ENCODE peak calls at places on chromosomes 1 and 21, in ten cellular contexts. K is hepatocyte, W is neural progenitor cell, B is HCT116, I is astrocyte, S is GM23248, O is MM.1S, V is DND-41, H is endothelial cell of umbilical vein, J is fibroblast of lung. E is an unnamed sample.

GRCh38 chr1:69737527-69738176 is 169.9 kb downstream of the LRRC7 start:
- DNase-seq in K (peak; percentile 75), W (peak; percentile 81), B (peak; percentile 61), I (peak; percentile 51), S (peak; percentile 75), O (peak; percentile 72), V (peak; percentile 38), H (peak; percentile 70), J (peak; percentile 58), E (peak; percentile 79)

GRCh38 chr21:43759651-43760050 is 16.5 kb downstream of the CSTB start:
- DNase-seq in K (no peak), W (no peak), B (no peak), I (no peak), S (no peak), O (no peak), V (no peak), H (no peak), J (no peak), E (no peak)

GRCh38 chr21:34911360-34911759 is 137.7 kb downstream of the RUNX1 start:
- DNase-seq in K (no peak), W (no peak), B (no peak), I (no peak), S (no peak), O (no peak), V (no peak), H (no peak), J (no peak), E (no peak)

GRCh38 chr1:9596419-9597123 is 7.9 kb downstream of the TMEM201 start:
- DNase-seq in K (no peak), W (no peak), B (no peak), I (no peak), S (peak; percentile 10), O (no peak), V (no peak), H (no peak), J (no peak), E (no peak)

GRCh38 chr21:45998871-45999580 is 17.5 kb downstream of the COL6A1 start:
- DNase-seq in K (no peak), W (no peak), B (no peak), I (no peak), S (no peak), O (no peak), V (no peak), H (no peak), J (no peak), E (no peak)

GRCh38 chr1:236282159-236282716 is 480 bp upstream of the ERO1B start:
- DNase-seq in K (no peak), W (no peak), B (no peak), I (no peak), S (no peak), O (peak; percentile 40), V (no peak), H (no peak), J (no peak), E (no peak)

GRCh38 chr1:10708807-10709523 is 87.5 kb downstream of the CASZ1 start:
- DNase-seq in K (no peak), W (no peak), B (no peak), I (no peak), S (no peak), O (no peak), V (no peak), H (no peak), J (no peak), E (no peak)

GRCh38 chr1:96971439-96971838 is 249.9 kb downstream of the PTBP2 start:
- DNase-seq in K (no peak), W (no peak), B (no peak), I (no peak), S (no peak), O (no peak), V (no peak), H (no peak), J (no peak), E (no peak)

GRCh38 chr1:2003564-2004131 is at the start of gene CFAP74:
- DNase-seq in K (peak; percentile 76), W (peak; percentile 93), B (peak; percentile 53), I (peak; percentile 29), S (peak; percentile 38), O (no peak), V (no peak), H (no peak), J (peak; percentile 54), E (no peak)
- H3K4me3 ChIP-seq in K (no peak within 1 kb of the TSS), W (peak within 1 kb of the TSS; percentile 39), B (peak within 1 kb of the TSS; percentile 46), I (peak within 1 kb of the TSS; percentile 32), S (no peak within 1 kb of the TSS), O (no peak within 1 kb of the TSS), V (no peak within 1 kb of the TSS), H (no peak within 1 kb of the TSS), J (peak within 1 kb of the TSS; percentile 21), E (peak within 1 kb of the TSS; percentile 27)

GRCh38 chr1:53061859-53062714 is at the start of gene PODN:
- DNase-seq in K (peak; percentile 48), W (peak; percentile 64), B (no peak), I (no peak), S (peak; percentile 75), O (no peak), V (no peak), H (no peak), J (peak; percentile 44), E (no peak)
- TF ChIP-seq EZH2 in K (no peak), W (peak; percentile 86), B (no peak), I (peak; percentile 15), S (no peak), O (no peak), V (no peak), H (no peak), J (no peak), E (no peak)

GRCh38 chr1:115837762-115838421 is 3.0 kb downstream of the NHLH2 start:
- DNase-seq in K (peak; percentile 16), W (peak; percentile 42), B (no peak), I (no peak), S (peak; percentile 28), O (no peak), V (no peak), H (no peak), J (no peak), E (no peak)

GRCh38 chr1:115838426-115838804 is 2.5 kb downstream of the NHLH2 start:
- DNase-seq in K (no peak), W (peak; percentile 33), B (no peak), I (no peak), S (no peak), O (no peak), V (no peak), H (no peak), J (no peak), E (no peak)

GRCh38 chr1:115837386-115837761 is 3.6 kb downstream of the NHLH2 start:
- DNase-seq in K (no peak), W (no peak), B (no peak), I (no peak), S (no peak), O (no peak), V (no peak), H (no peak), J (no peak), E (no peak)

GRCh38 chr1:115839706-115840095 is 1.2 kb downstream of the NHLH2 start:
- DNase-seq in K (no peak), W (no peak), B (no peak), I (no peak), S (peak; percentile 32), O (no peak), V (no peak), H (no peak), J (no peak), E (no peak)

DNA sequence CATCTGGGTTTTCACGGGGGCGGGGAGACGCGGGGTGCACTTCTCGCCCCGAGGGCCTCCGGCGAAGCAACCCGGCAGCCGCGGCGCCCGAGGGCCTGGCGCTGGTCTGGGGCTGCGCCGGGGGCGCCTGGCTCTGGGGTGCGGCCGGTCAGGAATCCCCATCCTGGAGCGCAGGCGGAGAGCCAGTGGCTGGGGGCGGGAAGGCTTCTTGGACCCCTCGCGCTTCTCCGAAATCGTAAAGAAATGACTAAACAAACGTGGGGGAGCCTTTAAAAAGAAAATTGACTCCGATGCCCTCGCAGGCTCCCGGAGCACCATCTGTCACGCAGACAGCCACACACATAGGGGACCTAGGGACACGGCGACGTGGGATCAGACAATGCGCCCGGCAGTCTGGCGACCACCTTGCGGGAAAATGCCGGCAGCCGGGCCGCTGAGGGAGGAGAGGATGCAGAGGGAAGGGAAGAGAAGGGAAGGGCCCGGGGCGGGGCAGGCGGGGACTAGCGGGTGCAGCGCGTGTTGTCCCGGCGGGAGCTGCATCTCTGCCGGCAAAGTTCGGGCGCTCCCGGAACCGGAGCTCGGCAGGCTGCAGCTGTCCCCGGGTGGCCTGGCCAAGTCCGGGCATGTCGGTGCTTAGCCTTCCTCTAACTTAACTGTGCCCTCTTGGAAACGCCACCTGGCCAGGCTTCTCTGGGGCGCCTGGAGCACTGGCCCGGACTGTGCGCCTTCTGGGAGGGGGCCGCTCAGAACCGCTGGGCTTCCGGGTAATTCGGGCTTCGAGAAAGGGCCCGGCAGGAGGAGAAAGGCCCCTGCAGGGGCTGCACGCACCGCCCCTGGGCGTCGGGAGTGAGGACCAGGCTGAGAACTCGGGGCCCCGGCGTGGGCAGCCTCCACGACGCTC is 1.9 kb downstream of the NHLH2 start:
- DNase-seq in K (peak; percentile 25), W (peak; percentile 67), B (no peak), I (no peak), S (peak; percentile 59), O (no peak), V (no peak), H (no peak), J (peak; percentile 14), E (no peak)
- H3K4me3 ChIP-seq in K (peak overlapping the region; percentile 16), W (peak overlapping the region; percentile 36), B (no peak overlapping the region), I (no peak overlapping the region), S (peak overlapping the region; percentile 51), O (no peak overlapping the region), V (no peak overlapping the region), H (no peak overlapping the region), J (no peak overlapping the region), E (peak overlapping the region; percentile 54)

GRCh38 chr21:36541721-36542139 is 61.8 kb upstream of the CLDN14 start:
- DNase-seq in K (no peak), W (no peak), B (no peak), I (no peak), S (no peak), O (no peak), V (no peak), H (no peak), J (no peak), E (no peak)

GRCh38 chr21:36543924-36544323 is 64.0 kb upstream of the CLDN14 start:
- DNase-seq in K (no peak), W (no peak), B (no peak), I (no peak), S (no peak), O (no peak), V (no peak), H (no peak), J (no peak), E (no peak)

GRCh38 chr21:36544545-36544944 is 64.6 kb upstream of the CLDN14 start:
- DNase-seq in K (no peak), W (no peak), B (no peak), I (no peak), S (no peak), O (no peak), V (no peak), H (no peak), J (no peak), E (no peak)

GRCh38 chr21:36540700-36541099 is 60.8 kb upstream of the CLDN14 start:
- DNase-seq in K (no peak), W (no peak), B (no peak), I (no peak), S (no peak), O (no peak), V (no peak), H (no peak), J (no peak), E (no peak)

DNA sequence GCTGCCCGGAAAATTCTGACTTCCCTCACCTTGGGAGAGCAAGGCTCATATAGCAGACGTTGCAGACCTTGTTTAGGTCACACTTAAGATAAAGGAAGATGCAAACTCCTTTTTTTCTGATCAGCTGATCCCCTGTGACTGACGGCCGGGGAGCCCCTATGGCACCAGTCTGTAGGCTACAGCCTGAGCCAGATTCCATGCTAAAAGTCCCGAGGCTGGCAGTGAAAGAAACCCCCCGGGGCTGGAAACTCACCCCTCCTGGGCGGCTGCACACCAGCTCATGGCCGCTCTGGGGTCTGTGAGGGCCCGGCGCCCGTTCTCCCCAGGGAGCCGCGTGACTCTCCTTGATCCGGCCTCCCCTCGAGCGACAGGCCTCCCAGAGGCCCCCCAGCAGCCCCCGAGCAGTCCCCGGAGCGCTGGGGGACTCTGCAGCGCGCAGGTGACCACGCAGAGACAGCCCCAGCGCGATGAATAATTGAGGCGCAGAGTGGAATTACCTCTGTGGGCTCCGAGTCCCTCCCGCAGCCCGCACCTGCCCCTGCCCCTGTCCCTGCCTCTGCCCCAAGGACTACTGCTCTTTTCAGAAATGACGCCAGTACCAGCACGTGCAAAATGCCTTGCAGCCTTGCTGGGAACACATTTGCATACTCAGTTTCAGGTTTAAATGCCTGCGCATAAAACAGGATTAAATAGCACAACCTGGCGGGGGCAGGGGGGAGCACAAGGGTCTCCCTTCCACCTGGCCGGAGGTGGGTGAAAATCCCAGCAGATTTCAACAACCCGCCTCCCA is 62.6 kb upstream of the CLDN14 start:
- DNase-seq in K (peak; percentile 23), W (peak; percentile 54), B (no peak), I (no peak), S (no peak), O (peak; percentile 98), V (no peak), H (no peak), J (no peak), E (no peak)
- TF ChIP-seq EZH2 in K (peak; percentile 56), W (no peak), B (no peak), I (no peak), S (peak; percentile 17), O (no peak), V (no peak), H (peak; percentile 47), J (peak; percentile 51), E (no peak)